ENCODE peak calls at places on chromosomes 16 and 17, in six cellular contexts. U is H1, S is HCT116, Z is GM12878, J is SK-N-SH, A is HepG2. Y is an unnamed sample.

GRCh38 chr16:66161942-66162341 is 204.5 kb upstream of the CDH5 start:
- DNase-seq in U (no peak), Z (no peak), A (no peak), J (no peak), S (peak), Y (peak)

GRCh38 chr17:22265807-22266206 is 573.5 kb downstream of the KCNJ18 start:
- DNase-seq in J (no peak), U (no peak), Z (no peak), S (no peak), A (no peak), Y (no peak)

GRCh38 chr16:23702951-23703350 is 10.1 kb downstream of the ERN2 start:
- DNase-seq in Z (no peak), S (no peak), J (no peak), A (no peak), U (no peak), Y (no peak)

GRCh38 chr16:13833510-13833909 is 86.4 kb upstream of the ERCC4 start:
- DNase-seq in U (no peak), J (no peak), S (no peak), Z (no peak), A (no peak), Y (no peak)

GRCh38 chr16:86218479-86219170 is 291.7 kb upstream of the FOXF1 start:
- DNase-seq in Z (no peak), S (no peak), U (no peak), J (no peak), A (no peak), Y (no peak)

GRCh38 chr17:2388020-2388704 is 12.7 kb downstream of the MNT start:
- DNase-seq in A (no peak), U (no peak), Z (no peak), J (peak), S (no peak), Y (no peak)

GRCh38 chr17:63707151-63707550 is 7.2 kb upstream of the LIMD2 start:
- DNase-seq in A (no peak), J (no peak), Z (no peak), U (no peak), S (no peak), Y (no peak)

GRCh38 chr16:87464691-87465300 is 28.0 kb downstream of the ZCCHC14 start:
- DNase-seq in S (no peak), J (peak), Z (no peak), A (no peak), U (no peak), Y (no peak)

GRCh38 chr17:32516450-32516849 is 29.7 kb downstream of the CDK5R1 start:
- DNase-seq in S (no peak), A (no peak), U (no peak), J (no peak), Z (no peak), Y (no peak)

GRCh38 chr17:32916134-32916533 is 11.8 kb upstream of the TMEM98 start:
- DNase-seq in U (no peak), J (no peak), S (no peak), Z (no peak), A (no peak), Y (no peak)

GRCh38 chr16:57645691-57646387 is 17.4 kb downstream of the ADGRG1 start:
- DNase-seq in J (no peak), Z (no peak), A (no peak), U (no peak), S (no peak), Y (no peak)

GRCh38 chr17:70171159-70171558 is 1.8 kb downstream of the KCNJ2 start:
- DNase-seq in A (no peak), J (no peak), U (no peak), S (no peak), Z (no peak), Y (no peak)

GRCh38 chr16:81181013-81181720 is 57.3 kb upstream of the BCO1 start:
- DNase-seq in S (peak), J (no peak), A (peak), U (peak), Z (no peak), Y (peak)

GRCh38 chr16:84378567-84378966 is 10.2 kb downstream of the ATP2C2 start:
- DNase-seq in Z (no peak), S (no peak), A (no peak), J (no peak), U (no peak), Y (no peak)

GRCh38 chr16:74742051-74742481 is 32.6 kb downstream of the FA2H start:
- DNase-seq in J (no peak), A (no peak), U (no peak), S (no peak), Z (no peak), Y (no peak)

GRCh38 chr16:16120382-16121184 is 102.7 kb downstream of the ABCC6 start:
- DNase-seq in S (no peak), J (peak), U (no peak), A (no peak), Z (no peak), Y (no peak)

GRCh38 chr17:69358688-69359596 is 32.0 kb upstream of the ABCA5 start:
- DNase-seq in S (peak), U (no peak), J (peak), A (peak), Z (peak), Y (no peak)

GRCh38 chr17:12627776-12628491 is 37.8 kb upstream of the MYOCD start:
- DNase-seq in Z (no peak), J (no peak), S (no peak), A (peak), U (no peak), Y (no peak)
- TF ChIP-seq JUND in Z (no peak), J (no peak), S (no peak), A (no peak), U (no peak), Y (no peak)

DNA sequence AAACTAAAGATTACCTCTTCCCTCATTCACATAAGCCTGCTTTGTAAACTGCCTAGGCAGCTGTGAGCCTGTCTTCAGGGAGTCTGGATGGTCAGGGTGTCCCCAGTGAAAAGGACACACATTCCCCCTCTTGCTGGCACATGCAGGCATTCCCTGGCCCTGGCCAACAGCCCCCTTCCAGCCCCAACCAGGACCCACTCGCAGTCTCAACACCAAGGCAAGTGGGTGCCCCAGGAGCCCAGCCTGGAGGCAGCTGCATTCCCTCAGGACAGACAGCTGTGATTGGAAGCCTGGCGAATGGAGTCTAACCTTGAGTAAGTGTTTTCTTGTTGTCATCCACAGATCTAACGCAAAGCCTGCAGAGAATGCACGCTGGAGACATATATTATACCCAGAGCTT is 95.0 kb upstream of the LHX1 start:
- DNase-seq in Z (no peak), S (no peak), A (no peak), U (no peak), J (no peak), Y (no peak)
- TF ChIP-seq JUND in Z (no peak), S (no peak), A (no peak), U (no peak), J (no peak), Y (no peak)

DNA sequence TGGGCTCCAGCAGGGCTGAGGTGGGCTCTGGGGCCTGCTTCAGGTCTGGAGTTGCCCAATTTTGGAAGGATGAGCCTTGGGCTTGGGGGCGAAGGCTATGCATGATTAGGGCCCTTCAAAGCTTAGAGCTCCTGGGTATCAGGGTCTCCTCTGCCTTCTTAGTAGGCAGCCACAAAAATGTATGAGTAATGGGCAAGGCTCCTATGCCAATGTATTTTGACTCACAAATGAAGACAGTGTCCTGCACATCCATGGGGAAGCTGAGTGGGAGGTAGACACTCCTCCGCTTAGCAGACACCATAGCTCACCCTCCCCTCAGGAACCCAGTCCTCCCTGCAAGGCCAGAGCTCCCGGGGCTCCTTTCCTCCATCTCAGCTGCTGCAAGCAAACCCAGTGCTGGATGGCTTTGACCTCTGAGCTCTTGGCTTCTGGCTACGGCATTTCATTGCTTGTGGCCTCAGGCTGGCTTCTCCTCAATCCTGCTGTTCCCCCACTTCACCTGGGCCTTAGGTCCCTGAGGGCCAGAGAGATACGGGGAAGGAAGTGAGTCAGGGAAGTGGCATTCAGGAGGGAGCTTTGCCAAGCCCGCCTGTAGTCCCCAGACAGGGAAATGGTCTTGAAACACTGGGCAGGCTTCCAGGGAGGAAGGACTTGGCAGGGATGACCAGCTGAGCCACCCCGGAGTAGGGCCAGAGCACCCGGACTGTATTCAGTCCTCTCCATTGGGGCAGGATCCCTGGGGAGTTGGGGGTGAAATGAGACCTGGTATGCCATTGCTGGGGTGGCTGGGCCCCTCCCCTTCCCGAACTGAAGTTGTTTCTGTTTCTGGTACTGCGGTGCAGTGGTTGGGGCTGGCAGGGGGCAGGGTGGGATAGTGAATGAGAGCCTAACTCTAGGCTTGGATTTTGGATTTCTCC is 4.4 kb downstream of the ABCC3 start:
- DNase-seq in J (peak), U (no peak), Z (no peak), A (peak), S (peak), Y (peak)
- TF ChIP-seq JUND in J (peak), U (no peak), Z (no peak), A (no peak), S (no peak), Y (no peak)

GRCh38 chr17:47611372-47612350 is 38.1 kb upstream of the KPNB1 start:
- DNase-seq in U (no peak), J (no peak), Z (no peak), A (no peak), S (no peak), Y (no peak)
- TF ChIP-seq JUND in U (no peak), J (no peak), Z (no peak), A (no peak), S (no peak), Y (no peak)

Y was measured in T47D.